ENCODE peak calls at places on chromosomes 11 and 22, in five cellular contexts. One of them, this sample, is unnamed.

GRCh38 chr22:22927196-22927887 is 39.7 kb downstream of the IGLL5 start:
- DNase-seq in cardiac muscle cell: no peak
- DNase-seq in fibroblast of lung: no peak
- DNase-seq in tibial artery: no peak
- DNase-seq in lower lobe of right lung: no peak
- DNase-seq in this sample: no peak

GRCh38 chr11:17263803-17264202 is 12.7 kb upstream of the NUCB2 start:
- DNase-seq in cardiac muscle cell: no peak
- DNase-seq in lower lobe of right lung: no peak
- DNase-seq in tibial artery: no peak
- DNase-seq in fibroblast of lung: peak; percentile 69
- DNase-seq in this sample: no peak

GRCh38 chr22:22156716-22157499 is 87.7 kb upstream of the VPREB1 start:
- DNase-seq in fibroblast of lung: peak; percentile 60
- DNase-seq in lower lobe of right lung: peak; percentile 54
- DNase-seq in tibial artery: peak; percentile 38
- DNase-seq in cardiac muscle cell: peak; percentile 60
- DNase-seq in this sample: peak; percentile 24

GRCh38 chr11:8003187-8003586 is 16.1 kb downstream of the EIF3F start:
- DNase-seq in tibial artery: no peak
- DNase-seq in lower lobe of right lung: no peak
- DNase-seq in cardiac muscle cell: no peak
- DNase-seq in fibroblast of lung: no peak
- DNase-seq in this sample: no peak

GRCh38 chr11:61460474-61460881 is 30.6 kb downstream of the SDHAF2 start:
- DNase-seq in lower lobe of right lung: no peak
- DNase-seq in tibial artery: no peak
- DNase-seq in cardiac muscle cell: no peak
- DNase-seq in fibroblast of lung: peak; percentile 52
- DNase-seq in this sample: peak; percentile 55

GRCh38 chr22:29359469-29359868 is 28.9 kb downstream of the AP1B1 start:
- DNase-seq in tibial artery: peak; percentile 32
- DNase-seq in cardiac muscle cell: peak; percentile 89
- DNase-seq in lower lobe of right lung: no peak
- DNase-seq in fibroblast of lung: peak; percentile 54
- DNase-seq in this sample: peak; percentile 66

GRCh38 chr22:25134028-25134427 is 65.6 kb upstream of the CRYBB3 start:
- DNase-seq in fibroblast of lung: no peak
- DNase-seq in cardiac muscle cell: no peak
- DNase-seq in tibial artery: no peak
- DNase-seq in lower lobe of right lung: no peak
- DNase-seq in this sample: no peak

GRCh38 chr11:134040386-134041297 is 28.2 kb upstream of the JAM3 start:
- DNase-seq in lower lobe of right lung: no peak
- DNase-seq in fibroblast of lung: peak; percentile 90
- DNase-seq in cardiac muscle cell: peak; percentile 36
- DNase-seq in tibial artery: no peak
- DNase-seq in this sample: no peak

GRCh38 chr22:48089601-48090331 is 1327.3 kb downstream of the TBC1D22A start:
- DNase-seq in cardiac muscle cell: no peak
- DNase-seq in tibial artery: peak; percentile 48
- DNase-seq in fibroblast of lung: peak; percentile 1
- DNase-seq in lower lobe of right lung: no peak
- DNase-seq in this sample: peak; percentile 53

GRCh38 chr11:66886671-66887221 is 29.9 kb downstream of the LRFN4 start:
- DNase-seq in fibroblast of lung: peak; percentile 86
- DNase-seq in tibial artery: no peak
- DNase-seq in cardiac muscle cell: no peak
- DNase-seq in lower lobe of right lung: no peak
- DNase-seq in this sample: peak; percentile 51

GRCh38 chr22:20463324-20464095 is 25.9 kb upstream of the SCARF2 start:
- DNase-seq in lower lobe of right lung: no peak
- DNase-seq in tibial artery: no peak
- DNase-seq in cardiac muscle cell: no peak
- DNase-seq in fibroblast of lung: no peak
- DNase-seq in this sample: no peak
- H3K4me1 ChIP-seq in lower lobe of right lung: peaks cover 16% of the 10 kb centered on the region
- H3K4me1 ChIP-seq in tibial artery: no peaks in the 10 kb centered on the region
- H3K4me1 ChIP-seq in cardiac muscle cell: peaks cover 21% of the 10 kb centered on the region
- H3K4me1 ChIP-seq in fibroblast of lung: no peaks in the 10 kb centered on the region
- H3K4me1 ChIP-seq in this sample: peaks cover 16% of the 10 kb centered on the region

GRCh38 chr22:49608660-49609059 is 219.0 kb downstream of the BRD1 start:
- DNase-seq in tibial artery: peak; percentile 3
- DNase-seq in cardiac muscle cell: no peak
- DNase-seq in fibroblast of lung: no peak
- DNase-seq in lower lobe of right lung: peak; percentile 34
- DNase-seq in this sample: no peak
- H3K9me3 ChIP-seq in tibial artery: peaks cover 15% of the 10 kb centered on the region
- H3K9me3 ChIP-seq in cardiac muscle cell: no peaks in the 10 kb centered on the region
- H3K9me3 ChIP-seq in fibroblast of lung: peaks cover 6% of the 10 kb centered on the region
- H3K9me3 ChIP-seq in lower lobe of right lung: peaks cover 20% of the 10 kb centered on the region
- H3K9me3 ChIP-seq in this sample: peaks cover 49% of the 10 kb centered on the region

GRCh38 chr11:64694026-64694755 is 28.8 kb downstream of the NRXN2 start:
- DNase-seq in lower lobe of right lung: no peak
- DNase-seq in fibroblast of lung: no peak
- DNase-seq in cardiac muscle cell: no peak
- DNase-seq in tibial artery: no peak
- DNase-seq in this sample: no peak

GRCh38 chr11:64690235-64690634 is 32.8 kb downstream of the NRXN2 start:
- DNase-seq in lower lobe of right lung: no peak
- DNase-seq in tibial artery: no peak
- DNase-seq in cardiac muscle cell: no peak
- DNase-seq in fibroblast of lung: no peak
- DNase-seq in this sample: no peak

GRCh38 chr11:64694821-64695365 is 28.1 kb downstream of the NRXN2 start:
- DNase-seq in tibial artery: no peak
- DNase-seq in cardiac muscle cell: peak; percentile 23
- DNase-seq in fibroblast of lung: no peak
- DNase-seq in lower lobe of right lung: no peak
- DNase-seq in this sample: no peak

GRCh38 chr11:64691543-64691942 is 31.5 kb downstream of the NRXN2 start:
- DNase-seq in tibial artery: no peak
- DNase-seq in cardiac muscle cell: no peak
- DNase-seq in lower lobe of right lung: no peak
- DNase-seq in fibroblast of lung: no peak
- DNase-seq in this sample: no peak

GRCh38 chr11:64692764-64693331 is 30.1 kb downstream of the NRXN2 start:
- DNase-seq in tibial artery: no peak
- DNase-seq in cardiac muscle cell: no peak
- DNase-seq in fibroblast of lung: no peak
- DNase-seq in lower lobe of right lung: no peak
- DNase-seq in this sample: no peak
- H3K4me3 ChIP-seq in tibial artery: no peak overlapping the region
- H3K4me3 ChIP-seq in cardiac muscle cell: no peak overlapping the region
- H3K4me3 ChIP-seq in fibroblast of lung: no peak overlapping the region
- H3K4me3 ChIP-seq in lower lobe of right lung: no peak overlapping the region
- H3K4me3 ChIP-seq in this sample: no peak overlapping the region

DNA sequence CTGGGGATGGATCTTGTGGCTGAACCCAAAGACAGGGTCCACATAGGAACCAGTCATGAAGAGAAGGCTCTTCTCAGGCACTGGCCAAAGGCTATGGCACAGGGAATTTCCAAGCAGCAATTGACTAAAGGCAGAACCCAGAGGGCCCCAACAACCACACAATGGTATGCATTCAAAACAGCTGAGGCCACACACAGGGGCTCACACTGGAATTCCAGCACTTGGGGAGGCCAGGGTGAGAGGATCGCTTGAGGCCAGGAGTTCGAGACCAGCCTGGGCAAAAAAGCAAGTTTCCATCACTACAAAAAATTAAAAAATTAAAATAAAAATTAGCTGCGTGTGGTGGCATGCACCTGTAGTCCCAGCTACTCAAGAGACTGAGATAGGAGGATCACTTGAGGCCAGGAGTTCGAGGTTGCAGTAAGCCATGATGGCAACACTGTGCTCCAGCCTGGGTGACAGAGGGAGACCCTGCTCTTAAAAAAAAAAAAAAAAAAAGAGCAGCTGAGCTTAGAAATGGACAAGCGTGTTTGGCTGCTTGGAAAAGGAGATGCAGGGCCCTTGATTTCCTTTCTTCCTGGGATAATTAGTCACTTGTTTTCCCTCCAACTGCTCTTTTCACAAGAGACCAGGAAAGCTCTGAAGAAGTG is 44.6 kb downstream of the MYH9 start:
- DNase-seq in fibroblast of lung: no peak
- DNase-seq in cardiac muscle cell: no peak
- DNase-seq in tibial artery: no peak
- DNase-seq in lower lobe of right lung: no peak
- DNase-seq in this sample: no peak
- H3K4me1 ChIP-seq in fibroblast of lung: peaks cover 48% of the 10 kb centered on the region
- H3K4me1 ChIP-seq in cardiac muscle cell: no peaks in the 10 kb centered on the region
- H3K4me1 ChIP-seq in tibial artery: peaks cover 99% of the 10 kb centered on the region
- H3K4me1 ChIP-seq in lower lobe of right lung: peaks cover 95% of the 10 kb centered on the region
- H3K4me1 ChIP-seq in this sample: peaks cover 99% of the 10 kb centered on the region

GRCh38 chr11:50169634-50170033 is 137.0 kb downstream of the OR4C45 start:
- DNase-seq in lower lobe of right lung: no peak
- DNase-seq in fibroblast of lung: no peak
- DNase-seq in tibial artery: no peak
- DNase-seq in cardiac muscle cell: no peak
- DNase-seq in this sample: no peak
- H3K9me3 ChIP-seq in lower lobe of right lung: no peaks in the 10 kb centered on the region
- H3K9me3 ChIP-seq in fibroblast of lung: no peaks in the 10 kb centered on the region
- H3K9me3 ChIP-seq in tibial artery: no peaks in the 10 kb centered on the region
- H3K9me3 ChIP-seq in cardiac muscle cell: no peaks in the 10 kb centered on the region
- H3K9me3 ChIP-seq in this sample: no peaks in the 10 kb centered on the region

DNA sequence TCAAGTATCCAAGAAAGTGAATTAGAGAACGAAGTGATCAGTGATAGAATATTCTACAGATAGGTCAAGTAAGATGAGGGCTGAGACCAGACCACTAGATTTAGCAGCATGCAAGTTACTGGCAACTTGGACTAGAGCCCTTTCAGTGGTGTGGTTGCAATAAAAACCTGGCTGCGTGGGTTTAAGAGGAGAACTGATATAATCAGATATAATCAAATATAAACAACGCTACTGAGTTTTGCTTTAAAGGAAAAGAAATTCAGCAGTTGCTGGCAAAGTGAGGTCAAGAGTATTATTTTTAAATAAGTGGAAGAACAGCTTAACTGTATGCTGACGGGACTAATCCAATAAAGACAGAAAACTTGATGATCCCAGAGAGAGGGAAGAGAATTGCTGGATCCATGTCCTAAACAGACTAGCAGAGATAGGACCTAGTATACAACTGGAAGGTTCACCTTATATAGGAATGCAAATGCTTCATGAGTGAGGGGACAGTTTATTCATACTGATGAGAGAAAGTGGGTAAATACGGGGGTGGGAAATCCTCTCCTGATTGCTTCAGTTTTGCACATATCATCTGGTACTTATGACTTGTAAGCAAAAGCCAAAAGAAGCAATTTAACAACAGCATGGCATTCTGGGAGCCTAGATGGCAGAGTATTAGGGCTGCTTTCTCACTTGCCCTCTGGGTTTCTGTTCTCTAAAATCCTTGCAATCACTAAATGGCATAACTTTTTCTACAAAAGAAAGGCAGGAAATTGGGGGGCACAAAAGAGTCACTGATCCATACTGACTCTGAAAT is 146.2 kb downstream of the RBFOX2 start:
- DNase-seq in cardiac muscle cell: no peak
- DNase-seq in fibroblast of lung: peak; percentile 59
- DNase-seq in tibial artery: no peak
- DNase-seq in lower lobe of right lung: no peak
- DNase-seq in this sample: no peak
- H3K4me3 ChIP-seq in cardiac muscle cell: no peak overlapping the region
- H3K4me3 ChIP-seq in fibroblast of lung: no peak overlapping the region
- H3K4me3 ChIP-seq in tibial artery: no peak overlapping the region
- H3K4me3 ChIP-seq in lower lobe of right lung: no peak overlapping the region
- H3K4me3 ChIP-seq in this sample: no peak overlapping the region

DNA sequence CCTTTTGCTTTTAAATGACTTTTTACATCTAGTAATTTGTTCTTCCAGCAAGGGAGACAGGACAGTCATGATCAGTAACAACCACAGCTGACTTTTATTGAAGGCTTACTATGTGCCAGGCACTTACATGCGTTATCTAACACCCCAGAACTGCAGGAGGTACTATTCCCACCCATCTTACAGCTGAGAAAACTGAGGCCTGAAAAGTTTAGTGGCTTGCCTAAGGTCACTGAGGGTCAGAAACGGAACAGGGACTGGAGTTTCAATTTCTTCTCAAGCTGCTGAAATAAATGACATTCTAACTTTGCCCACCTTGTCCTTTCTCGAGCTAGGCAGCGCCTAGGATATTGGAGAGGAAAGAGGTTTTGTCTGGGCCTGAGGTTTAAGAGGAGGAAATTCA is 102.1 kb downstream of the NAT10 start:
- DNase-seq in fibroblast of lung: no peak
- DNase-seq in cardiac muscle cell: no peak
- DNase-seq in tibial artery: no peak
- DNase-seq in lower lobe of right lung: no peak
- DNase-seq in this sample: no peak
- H3K4me1 ChIP-seq in fibroblast of lung: peaks cover 2% of the 10 kb centered on the region
- H3K4me1 ChIP-seq in cardiac muscle cell: peaks cover 43% of the 10 kb centered on the region
- H3K4me1 ChIP-seq in tibial artery: no peaks in the 10 kb centered on the region
- H3K4me1 ChIP-seq in lower lobe of right lung: no peaks in the 10 kb centered on the region
- H3K4me1 ChIP-seq in this sample: peaks cover 7% of the 10 kb centered on the region